ENCODE peak calls at places on chromosomes 2 and 18, in nine cellular contexts. L is HEK293T, B is C1 segment of cervical spinal cord, D is SW480, U is RPMI7951, E is lower lobe of right lung, V is activated gamma-delta T cell, W is GM23338, Q is heart right ventricle. M is an unnamed sample.

GRCh38 chr2:189379287-189379630 is 62.0 kb upstream of the WDR75 start:
- DNase-seq in V (no peak), D (no peak), E (no peak), B (no peak), U (peak), W (peak), L (no peak), Q (no peak), M (no peak)

GRCh38 chr2:2748399-2749205 is 417.5 kb upstream of the MYT1L start:
- DNase-seq in D (no peak), V (no peak), U (no peak), Q (no peak), W (no peak), L (no peak), E (no peak), B (no peak), M (no peak)

GRCh38 chr2:238493411-238493810 is 66.7 kb downstream of the ASB1 start:
- DNase-seq in V (no peak), E (no peak), U (no peak), Q (no peak), B (no peak), W (no peak), L (no peak), D (no peak), M (no peak)

GRCh38 chr2:102424754-102425153 is 1.8 kb downstream of the IL18RAP start:
- DNase-seq in U (no peak), W (no peak), V (no peak), D (no peak), B (no peak), L (no peak), Q (no peak), E (no peak), M (no peak)

GRCh38 chr18:34084635-34085034 is 140.1 kb downstream of the NOL4 start:
- DNase-seq in D (no peak), B (no peak), W (no peak), E (no peak), Q (no peak), L (no peak), V (no peak), U (no peak), M (no peak)

GRCh38 chr2:207248702-207249355 is 83.1 kb upstream of the KLF7 start:
- DNase-seq in Q (no peak), W (no peak), V (no peak), E (no peak), B (no peak), U (no peak), L (no peak), D (no peak), M (no peak)

GRCh38 chr2:156423674-156424282 is 12.4 kb upstream of the GPD2 start:
- DNase-seq in Q (no peak), L (no peak), D (no peak), V (no peak), B (no peak), U (no peak), W (no peak), E (no peak), M (no peak)

GRCh38 chr2:237488901-237489860 is 2.1 kb downstream of the MLPH start:
- DNase-seq in B (no peak), E (no peak), U (peak), W (no peak), V (no peak), L (no peak), Q (no peak), D (peak), M (no peak)

GRCh38 chr2:12762337-12762736 is 45.6 kb downstream of the TRIB2 start:
- DNase-seq in V (no peak), B (no peak), L (no peak), W (no peak), E (no peak), U (no peak), D (no peak), Q (no peak), M (no peak)

GRCh38 chr18:50644807-50645206 is 84.9 kb downstream of the MAPK4 start:
- DNase-seq in D (peak), Q (no peak), B (no peak), V (no peak), E (no peak), L (peak), W (peak), U (peak), M (no peak)

GRCh38 chr2:1743396-1744150 is 742 bp downstream of the PXDN start:
- DNase-seq in W (peak), E (peak), L (peak), Q (peak), D (no peak), B (no peak), V (no peak), U (peak), M (peak)

GRCh38 chr2:240869109-240869955 is 708 bp downstream of the AGXT start:
- DNase-seq in V (no peak), E (peak), L (no peak), Q (no peak), W (no peak), U (no peak), B (no peak), D (no peak), M (no peak)